ENCODE peak calls at places on chromosomes 5 and 9, in ten cellular contexts. E is right cardiac atrium; K is H7; H is HAP-1; X is choroid plexus epithelial cell; Q is fibroblast of lung; V is effector memory CD4-positive, alpha-beta T cell; D is NT2/D1; I is A549; S is HCT116. B is an unnamed sample.

GRCh38 chr5:160081495-160081894 is 37.8 kb downstream of the PWWP2A start:
- DNase-seq in I (no peak), E (no peak), V (no peak), X (no peak), Q (no peak), S (no peak), D (no peak), H (no peak), K (no peak), B (no peak)

GRCh38 chr9:110192531-110193326 is 15.2 kb downstream of the C9orf152 start:
- DNase-seq in S (no peak), E (no peak), K (no peak), Q (peak), H (no peak), X (peak), I (no peak), D (no peak), V (no peak), B (no peak)

GRCh38 chr5:73918791-73919221 is 292.8 kb downstream of the ARHGEF28 start:
- DNase-seq in I (no peak), H (no peak), S (no peak), K (no peak), V (no peak), X (no peak), D (no peak), E (peak), Q (no peak), B (peak)

GRCh38 chr5:62077823-62078550 is 228.0 kb upstream of the KIF2A start:
- DNase-seq in V (no peak), D (no peak), E (no peak), K (no peak), Q (no peak), H (no peak), X (no peak), S (no peak), I (no peak), B (no peak)

GRCh38 chr9:112784020-112784788 is 33.6 kb downstream of the SNX30 start:
- DNase-seq in S (no peak), V (no peak), D (peak), Q (peak), H (no peak), X (peak), E (no peak), I (no peak), K (peak), B (no peak)

GRCh38 chr5:144002866-144003265 is 167.6 kb downstream of the YIPF5 start:
- DNase-seq in D (no peak), I (no peak), S (no peak), V (no peak), K (no peak), E (no peak), X (no peak), Q (no peak), H (no peak), B (no peak)

GRCh38 chr5:430214-430925 is 12.6 kb upstream of the EXOC3 start:
- DNase-seq in S (no peak), I (no peak), E (no peak), D (no peak), Q (no peak), H (no peak), X (no peak), K (peak), V (no peak), B (no peak)

GRCh38 chr9:18499987-18500386 is 26.0 kb downstream of the ADAMTSL1 start:
- DNase-seq in V (no peak), K (no peak), E (no peak), D (no peak), Q (no peak), H (no peak), X (peak), S (no peak), I (no peak), B (no peak)

GRCh38 chr5:1167728-1168709 is 33.4 kb upstream of the SLC6A19 start:
- DNase-seq in Q (peak), E (peak), H (peak), S (peak), I (peak), K (peak), X (peak), V (peak), D (peak), B (no peak)

GRCh38 chr9:73782166-73782565 is 630.5 kb downstream of the ANXA1 start:
- DNase-seq in H (no peak), I (no peak), E (no peak), S (no peak), Q (peak), K (no peak), X (peak), D (no peak), V (no peak), B (no peak)

GRCh38 chr5:80809451-80809850 is 150.7 kb upstream of the RASGRF2 start:
- DNase-seq in S (no peak), K (no peak), H (no peak), E (no peak), Q (no peak), X (peak), V (no peak), I (no peak), D (no peak), B (no peak)

GRCh38 chr9:137168907-137169763 is 716 bp downstream of the LRRC26 start:
- DNase-seq in K (peak), E (peak), D (peak), V (no peak), H (no peak), S (peak), X (peak), I (peak), Q (peak), B (no peak)

GRCh38 chr9:137166242-137167112 is 3.4 kb downstream of the LRRC26 start:
- DNase-seq in H (no peak), K (peak), S (no peak), D (no peak), V (no peak), I (no peak), Q (no peak), E (peak), X (no peak), B (no peak)

GRCh38 chr9:137167113-137167751 is 2.6 kb downstream of the LRRC26 start:
- DNase-seq in D (no peak), K (peak), V (no peak), X (no peak), S (no peak), Q (no peak), E (peak), H (no peak), I (no peak), B (no peak)

GRCh38 chr9:137168575-137168906 is 1.3 kb downstream of the LRRC26 start:
- DNase-seq in K (no peak), H (no peak), V (no peak), D (no peak), I (no peak), S (no peak), Q (no peak), X (no peak), E (peak), B (no peak)

DNA sequence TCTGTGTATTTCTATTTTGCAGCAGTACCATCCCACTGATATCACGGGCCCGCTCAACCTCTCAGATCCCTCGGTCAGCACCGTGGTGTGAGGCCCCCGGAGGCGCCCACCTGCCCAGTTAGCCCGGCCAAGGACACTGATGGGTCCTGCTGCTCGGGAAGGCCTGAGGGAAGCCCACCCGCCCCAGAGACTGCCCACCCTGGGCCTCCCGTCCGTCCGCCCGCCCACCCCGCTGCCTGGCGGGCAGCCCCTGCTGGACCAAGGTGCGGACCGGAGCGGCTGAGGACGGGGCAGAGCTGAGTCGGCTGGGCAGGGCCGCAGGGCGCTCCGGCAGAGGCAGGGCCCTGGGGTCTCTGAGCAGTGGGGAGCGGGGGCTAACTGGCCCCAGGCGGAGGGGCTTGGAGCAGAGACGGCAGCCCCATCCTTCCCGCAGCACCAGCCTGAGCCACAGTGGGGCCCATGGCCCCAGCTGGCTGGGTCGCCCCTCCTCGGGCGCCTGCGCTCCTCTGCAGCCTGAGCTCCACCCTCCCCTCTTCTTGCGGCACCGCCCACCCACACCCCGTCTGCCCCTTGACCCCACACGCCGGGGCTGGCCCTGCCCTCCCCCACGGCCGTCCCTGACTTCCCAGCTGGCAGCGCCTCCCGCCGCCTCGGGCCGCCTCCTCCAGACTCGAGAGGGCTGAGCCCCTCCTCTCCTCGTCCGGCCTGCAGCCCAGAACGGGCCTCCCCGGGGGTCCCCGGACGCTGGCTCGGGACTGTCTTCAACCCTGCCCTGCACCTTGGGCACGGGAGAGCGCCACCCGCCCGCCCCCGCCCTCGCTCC is 1.9 kb downstream of the LRRC26 start:
- DNase-seq in I (no peak), H (no peak), X (no peak), V (no peak), K (peak), S (no peak), E (peak), D (no peak), Q (peak), B (no peak)
- H3K4me3 ChIP-seq in I (peak), H (no peak), X (no peak), V (no peak), K (peak), S (peak), E (peak), D (peak), Q (no peak), B (peak)

DNA sequence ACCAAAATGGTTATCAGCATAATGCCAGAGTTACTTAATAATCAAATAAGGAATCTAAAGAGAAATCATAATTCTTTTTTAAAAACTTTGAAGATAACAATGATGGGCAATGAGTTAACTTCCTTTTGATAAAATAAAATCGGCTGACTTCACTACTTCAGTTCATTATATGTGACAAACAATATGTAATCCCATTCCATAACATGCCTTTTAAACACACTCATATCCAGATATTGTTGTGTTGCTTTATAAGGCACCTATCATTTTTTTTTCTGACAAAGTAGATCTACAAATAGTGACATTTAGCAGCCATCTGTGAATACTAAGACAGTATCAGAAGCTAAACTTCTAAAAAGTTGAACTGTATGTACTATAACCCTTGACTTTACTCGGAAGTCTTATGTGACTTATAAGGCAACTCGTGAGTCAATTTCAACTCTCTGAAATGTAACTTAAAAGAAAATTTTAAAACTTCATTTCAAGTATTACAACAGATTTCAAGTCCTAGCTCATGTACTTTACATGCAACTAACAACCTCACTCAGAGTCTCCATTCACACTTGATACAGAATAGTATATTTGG is 7.5 kb downstream of the ADAMTS6 start:
- DNase-seq in I (no peak), S (no peak), D (no peak), E (no peak), H (no peak), V (no peak), K (no peak), Q (peak), X (peak), B (no peak)
- H3K4me3 ChIP-seq in I (no peak), S (no peak), D (no peak), E (no peak), H (no peak), V (no peak), K (no peak), Q (no peak), X (no peak), B (no peak)

DNA sequence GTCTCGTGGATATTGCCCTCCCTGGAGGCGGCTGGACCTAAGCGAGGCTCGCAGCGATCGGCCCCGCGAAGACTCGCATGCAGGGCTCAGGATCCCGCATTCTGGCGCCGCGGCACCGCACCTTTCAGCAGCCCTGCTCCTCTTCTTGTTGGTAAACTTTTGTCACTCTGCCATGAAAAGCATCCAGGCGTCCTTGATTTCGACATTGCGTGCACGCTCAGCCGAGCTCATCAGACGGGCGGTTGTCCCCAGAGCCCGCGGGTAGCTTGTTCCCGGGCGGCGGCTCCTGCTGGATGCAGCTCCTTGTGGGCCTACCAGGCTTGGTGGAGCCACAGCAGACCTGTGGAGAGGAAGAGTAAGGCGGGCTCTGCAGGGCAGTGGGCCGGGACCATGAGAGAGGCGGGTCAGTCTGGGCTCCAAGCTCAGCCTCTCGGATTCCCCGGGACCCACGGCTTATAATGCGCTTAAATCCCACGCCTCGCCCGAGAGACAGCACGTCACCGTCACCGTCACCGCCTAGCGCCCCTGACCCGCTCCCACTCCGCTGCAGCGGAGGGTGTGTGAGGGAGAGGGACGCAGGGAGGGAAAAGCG is 1.8 kb upstream of the ANKRD18A start:
- DNase-seq in V (no peak), H (peak), I (peak), E (peak), Q (no peak), K (peak), S (no peak), X (no peak), D (no peak), B (peak)
- H3K4me3 ChIP-seq in V (peak), H (peak), I (peak), E (peak), Q (no peak), K (peak), S (no peak), X (no peak), D (peak), B (peak)

GRCh38 chr5:33336911-33337620 is 103.7 kb upstream of the TARS1 start:
- DNase-seq in K (no peak), V (no peak), E (no peak), I (no peak), D (no peak), X (peak), H (no peak), Q (peak), S (no peak), B (no peak)
- H3K4me3 ChIP-seq in K (no peak), V (no peak), E (no peak), I (no peak), D (no peak), X (no peak), H (no peak), Q (no peak), S (no peak), B (no peak)

DNA sequence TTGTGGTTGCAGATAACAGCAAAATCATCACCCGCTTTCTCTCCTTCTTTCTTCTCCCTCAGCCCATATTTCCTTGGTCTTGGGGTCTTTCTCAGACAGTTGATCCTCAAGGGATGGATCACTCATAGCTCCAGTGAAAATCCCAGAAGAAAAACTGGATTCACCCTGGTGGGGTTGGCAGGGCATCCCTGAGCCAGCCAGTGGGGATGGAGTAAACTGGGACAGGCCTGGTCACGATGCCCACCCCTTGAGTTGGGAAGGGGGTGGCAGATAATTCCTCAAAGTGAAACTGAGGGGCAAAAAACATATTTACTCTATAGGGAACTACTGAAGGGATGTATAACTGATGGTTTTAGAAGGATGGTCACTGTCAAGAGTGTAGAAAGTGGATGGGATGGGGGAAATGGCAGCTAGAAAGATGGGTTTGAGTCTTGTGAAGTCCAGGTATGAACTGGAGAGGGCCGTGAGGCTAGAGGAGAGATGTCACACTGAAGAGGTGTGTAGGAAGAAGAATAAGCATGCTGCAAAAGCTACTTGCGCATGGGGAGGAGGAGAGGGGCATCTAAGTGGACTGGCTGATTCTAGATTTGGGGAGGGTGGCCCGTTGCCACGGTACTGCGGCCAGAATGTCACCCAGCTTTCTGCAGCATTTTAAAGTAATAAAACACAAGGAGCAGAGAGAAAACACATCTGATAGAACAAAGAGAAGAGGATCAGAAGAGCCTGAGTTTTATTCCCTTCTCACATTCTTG is 162.8 kb downstream of the PJA2 start:
- DNase-seq in V (no peak), X (no peak), H (no peak), K (no peak), D (no peak), Q (no peak), E (no peak), S (no peak), I (no peak), B (no peak)
- H3K4me3 ChIP-seq in V (no peak), X (no peak), H (no peak), K (no peak), D (no peak), Q (no peak), E (no peak), S (no peak), I (no peak), B (no peak)

GRCh38 chr9:14400658-14400995 is 86.7 kb upstream of the NFIB start:
- DNase-seq in I (peak), H (no peak), K (peak), V (no peak), X (peak), Q (peak), D (peak), S (peak), E (peak), B (no peak)

GRCh38 chr9:14395300-14396082 is 81.5 kb upstream of the NFIB start:
- DNase-seq in Q (no peak), K (no peak), E (peak), I (no peak), D (no peak), S (no peak), V (no peak), H (no peak), X (no peak), B (no peak)

GRCh38 chr9:14396171-14396570 is 82.2 kb upstream of the NFIB start:
- DNase-seq in K (no peak), H (no peak), D (no peak), X (no peak), S (no peak), I (no peak), V (no peak), E (peak), Q (no peak), B (no peak)

GRCh38 chr9:14403112-14403511 is 89.2 kb upstream of the NFIB start:
- DNase-seq in Q (no peak), X (no peak), E (no peak), S (no peak), K (no peak), V (no peak), I (no peak), H (no peak), D (no peak), B (no peak)

GRCh38 chr9:14399736-14400657 is 86.1 kb upstream of the NFIB start:
- DNase-seq in I (no peak), Q (peak), X (peak), S (no peak), D (no peak), V (no peak), K (no peak), H (no peak), E (no peak), B (no peak)
- H3K4me3 ChIP-seq in I (no peak), Q (peak), X (peak), S (no peak), D (no peak), V (no peak), K (no peak), H (no peak), E (peak), B (no peak)

GRCh38 chr5:136194611-136195010 is 1.6 kb upstream of the SMIM32 start:
- DNase-seq in V (no peak), K (no peak), I (no peak), X (no peak), D (no peak), H (no peak), E (no peak), S (no peak), Q (no peak), B (peak)

GRCh38 chr5:136197462-136198142 is 4.6 kb upstream of the SMIM32 start:
- DNase-seq in K (no peak), Q (no peak), S (no peak), V (no peak), I (no peak), H (no peak), E (no peak), D (no peak), X (no peak), B (peak)

GRCh38 chr5:136198453-136198852 is 5.5 kb upstream of the SMIM32 start:
- DNase-seq in K (no peak), X (no peak), S (no peak), D (no peak), Q (no peak), I (no peak), V (no peak), H (no peak), E (no peak), B (peak)

GRCh38 chr5:136193396-136193935 is 504 bp upstream of the SMIM32 start:
- DNase-seq in E (no peak), D (no peak), H (no peak), S (no peak), X (no peak), Q (no peak), K (no peak), V (no peak), I (no peak), B (no peak)

DNA sequence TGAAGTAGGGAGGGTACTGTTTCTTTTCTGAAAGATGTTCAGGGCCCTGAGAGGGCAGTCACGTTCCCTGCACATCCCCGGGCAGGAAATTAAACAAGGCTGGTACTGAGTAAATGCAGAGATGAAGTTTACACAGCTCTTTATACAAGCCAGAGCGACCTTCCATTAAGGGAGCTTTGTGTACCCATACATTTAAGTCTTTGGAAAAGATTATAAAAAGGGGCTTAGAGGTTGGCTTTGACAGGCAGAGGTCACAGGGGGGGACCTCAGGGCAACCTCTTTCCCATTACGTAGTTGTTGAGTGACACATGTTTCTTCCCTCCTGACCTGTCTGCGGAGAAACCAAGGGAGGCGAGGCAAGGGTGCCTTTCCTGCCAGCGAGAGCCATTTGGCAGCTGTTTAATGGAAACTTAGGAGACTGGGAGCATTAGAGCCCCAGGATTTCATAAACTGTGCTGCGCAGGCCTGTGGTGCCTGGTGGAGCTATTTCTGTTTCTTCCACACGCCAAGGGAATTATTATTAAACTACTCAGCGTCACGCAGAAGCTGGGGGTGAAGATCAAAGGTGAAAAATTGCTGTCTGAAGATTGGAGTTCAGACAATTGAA is 3.1 kb upstream of the SMIM32 start:
- DNase-seq in X (peak), D (no peak), Q (no peak), V (no peak), E (no peak), K (no peak), I (no peak), H (no peak), S (no peak), B (no peak)
- H3K4me3 ChIP-seq in X (no peak), D (no peak), Q (no peak), V (no peak), E (no peak), K (no peak), I (no peak), H (no peak), S (no peak), B (no peak)

GRCh38 chr5:88665750-88666215 is 217.2 kb downstream of the MEF2C start:
- DNase-seq in I (no peak), E (no peak), S (no peak), D (no peak), K (no peak), X (no peak), H (peak), V (no peak), Q (no peak), B (no peak)
- H3K4me3 ChIP-seq in I (no peak), E (peak), S (no peak), D (no peak), K (no peak), X (no peak), H (peak), V (no peak), Q (no peak), B (no peak)